ENCODE peak calls at places on chromosomes 5 and 9, in ten cellular contexts. S, R, Q, X, J, T, D, M, A and U are unnamed samples. For H3K4me1, the result is how much of the 10 kb centered on the place peaks cover.

GRCh38 chr9:83355024-83355444 is 183.2 kb downstream of the FRMD3 start:
- DNase-seq in S (peak), M (no peak), Q (no peak), J (no peak), D (no peak), R (no peak), X (no peak), A (peak), T (no peak), U (peak)

GRCh38 chr5:59832577-59833301 is 60.8 kb downstream of the PDE4D start:
- DNase-seq in Q (no peak), T (no peak), R (no peak), D (no peak), S (no peak), X (no peak), J (no peak), A (no peak), M (no peak), U (no peak)

GRCh38 chr9:80899208-80899607 is 790.1 kb downstream of the TLE1 start:
- DNase-seq in T (no peak), J (no peak), D (no peak), S (no peak), A (peak), X (peak), Q (no peak), R (no peak), M (no peak), U (no peak)

GRCh38 chr9:86488794-86489193 is 134.6 kb upstream of the TUT7 start:
- DNase-seq in X (no peak), T (no peak), D (peak), Q (no peak), A (no peak), R (no peak), M (no peak), S (no peak), J (peak), U (peak)

GRCh38 chr9:137610944-137611343 is 5.5 kb downstream of the ARRDC1 start:
- DNase-seq in T (no peak), X (no peak), M (no peak), A (no peak), S (no peak), Q (no peak), J (no peak), D (no peak), R (no peak), U (no peak)

GRCh38 chr9:98369066-98369425 is 113.6 kb upstream of the TBC1D2 start:
- DNase-seq in D (no peak), Q (no peak), X (no peak), J (no peak), T (no peak), R (no peak), M (no peak), S (no peak), A (no peak), U (no peak)

GRCh38 chr9:123378028-123378427 is 22.0 kb downstream of the CRB2 start:
- DNase-seq in X (no peak), S (no peak), D (no peak), R (no peak), A (no peak), J (no peak), Q (no peak), T (no peak), M (no peak), U (no peak)

GRCh38 chr5:38831909-38832308 is 13.9 kb upstream of the OSMR start:
- DNase-seq in S (peak), X (peak), A (peak), R (peak), M (no peak), J (peak), T (no peak), Q (no peak), D (peak), U (peak)

GRCh38 chr9:106534800-106535199 is 328.2 kb upstream of the ZNF462 start:
- DNase-seq in A (no peak), D (no peak), R (no peak), Q (no peak), S (no peak), X (no peak), T (no peak), J (no peak), M (no peak), U (no peak)

GRCh38 chr9:131405429-131405828 is 11.5 kb downstream of the PRRC2B start:
- DNase-seq in S (peak), T (no peak), R (no peak), Q (no peak), J (peak), A (peak), D (no peak), X (no peak), M (peak), U (peak)

GRCh38 chr5:59257488-59258400 is 635.8 kb downstream of the PDE4D start:
- DNase-seq in R (no peak), A (no peak), T (no peak), M (no peak), J (no peak), D (peak), S (no peak), Q (no peak), X (no peak), U (no peak)

GRCh38 chr5:142521706-142522105 is 164.2 kb downstream of the FGF1 start:
- DNase-seq in T (no peak), R (no peak), D (peak), J (no peak), M (no peak), Q (no peak), A (no peak), S (no peak), X (no peak), U (no peak)

GRCh38 chr9:20012232-20012631 is 223.4 kb upstream of the SLC24A2 start:
- DNase-seq in S (no peak), J (no peak), R (no peak), X (no peak), M (no peak), T (no peak), D (no peak), Q (no peak), A (no peak), U (no peak)

GRCh38 chr5:158722940-158723339 is 376.8 kb downstream of the EBF1 start:
- DNase-seq in S (no peak), M (peak), R (no peak), Q (no peak), T (no peak), J (peak), A (no peak), X (no peak), D (no peak), U (peak)

GRCh38 chr9:93671030-93671358 is 94.6 kb downstream of the PHF2 start:
- DNase-seq in D (no peak), J (no peak), X (no peak), T (no peak), M (no peak), S (no peak), Q (no peak), R (no peak), A (no peak), U (no peak)

GRCh38 chr9:37937403-37937802 is 33.5 kb upstream of the SLC25A51 start:
- DNase-seq in X (no peak), D (no peak), R (no peak), S (no peak), A (no peak), T (no peak), Q (no peak), M (no peak), J (no peak), U (no peak)

GRCh38 chr5:83145241-83145640 is 67.9 kb downstream of the XRCC4 start:
- DNase-seq in D (no peak), T (no peak), S (peak), A (peak), M (no peak), X (peak), J (no peak), R (no peak), Q (no peak), U (no peak)

GRCh38 chr5:135222171-135222681 is 176.8 kb downstream of the MACROH2A1 start:
- DNase-seq in D (no peak), S (no peak), J (no peak), T (peak), R (no peak), A (no peak), M (no peak), X (no peak), Q (no peak), U (no peak)

GRCh38 chr9:126228111-126228778 is 98.4 kb upstream of the MVB12B start:
- DNase-seq in T (no peak), J (no peak), M (no peak), Q (no peak), A (no peak), D (no peak), S (no peak), R (no peak), X (no peak), U (no peak)
- H2AFZ ChIP-seq in T (no peak), J (no peak), M (no peak), Q (no peak), A (no peak), D (no peak), S (no peak), R (no peak), X (no peak), U (peak)

DNA sequence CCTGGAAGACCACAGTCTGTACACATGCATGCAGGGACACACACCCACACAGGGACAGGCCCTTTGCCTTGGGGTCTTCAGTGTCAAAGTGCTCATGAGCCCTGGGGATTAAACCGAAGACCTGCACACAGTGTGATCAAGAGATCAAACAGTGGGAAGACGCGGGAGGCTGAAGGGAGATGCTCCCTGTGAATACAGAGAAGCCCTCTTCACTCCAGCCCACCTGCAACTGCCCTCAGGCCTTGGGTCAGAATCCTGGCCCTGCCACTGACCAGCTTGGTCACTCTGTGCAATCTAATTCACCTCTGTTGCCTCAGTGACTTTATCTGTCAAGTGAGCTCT is 2.9 kb downstream of the RALGDS start:
- DNase-seq in R (no peak), J (no peak), X (no peak), T (no peak), D (no peak), Q (no peak), M (no peak), A (no peak), S (no peak), U (no peak)
- H3K4me1 ChIP-seq in R (under half), J (under half), X (under half), T (under half), D (half or more), Q (under half), M (under half), A (under half), S (under half), U (under half)

DNA sequence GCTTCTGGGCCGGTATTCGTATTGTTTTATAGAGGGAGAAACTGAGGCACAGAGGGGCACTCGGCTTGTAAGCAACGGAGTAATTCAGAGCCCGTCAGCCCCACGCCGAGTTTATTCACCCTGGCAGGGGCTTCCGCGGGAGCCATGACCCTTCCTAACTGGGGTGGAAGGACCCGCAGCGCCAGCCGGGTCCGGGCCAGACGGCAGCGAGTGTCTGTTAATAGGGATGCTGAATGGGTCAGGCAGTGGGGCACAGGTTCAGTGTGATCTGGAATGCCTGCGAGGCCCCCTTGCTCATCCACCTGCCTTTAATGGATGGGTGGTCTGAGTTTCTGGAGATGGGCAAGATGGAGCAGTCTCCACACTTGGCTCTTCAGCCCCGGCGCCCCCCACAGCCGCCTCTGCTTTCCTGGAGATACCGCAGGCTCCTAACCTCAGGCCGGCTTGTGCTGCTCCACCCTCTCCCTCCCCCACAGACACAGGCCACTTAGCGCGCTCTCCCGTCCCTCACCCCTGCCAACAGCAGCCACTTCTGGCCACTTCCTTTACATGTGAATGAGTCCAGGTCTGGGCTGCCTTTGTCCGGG is 147.0 kb downstream of the ERCC6L2 start:
- DNase-seq in D (no peak), A (no peak), T (no peak), J (peak), R (no peak), S (no peak), Q (no peak), M (peak), X (no peak), U (peak)
- TF ChIP-seq EZH2 in D (no peak), A (peak), T (no peak), J (peak), R (no peak), S (no peak), Q (no peak), M (peak), X (no peak), U (no peak)

GRCh38 chr9:23554691-23555090 is 271.3 kb downstream of the ELAVL2 start:
- DNase-seq in S (no peak), M (no peak), T (no peak), R (no peak), X (no peak), J (no peak), Q (no peak), A (no peak), D (no peak), U (no peak)

GRCh38 chr9:23552876-23553275 is 273.2 kb downstream of the ELAVL2 start:
- DNase-seq in S (no peak), Q (no peak), J (no peak), T (no peak), A (no peak), X (no peak), M (no peak), D (no peak), R (no peak), U (no peak)

GRCh38 chr9:23551171-23551795 is 274.8 kb downstream of the ELAVL2 start:
- DNase-seq in X (no peak), S (no peak), A (no peak), Q (no peak), R (no peak), M (no peak), T (no peak), J (no peak), D (no peak), U (peak)

GRCh38 chr9:23555849-23556248 is 270.2 kb downstream of the ELAVL2 start:
- DNase-seq in Q (no peak), S (no peak), D (no peak), T (no peak), J (peak), X (no peak), A (peak), M (peak), R (no peak), U (peak)

GRCh38 chr9:23551929-23552707 is 273.9 kb downstream of the ELAVL2 start:
- DNase-seq in T (no peak), S (no peak), A (no peak), M (no peak), R (no peak), J (no peak), Q (no peak), X (no peak), D (no peak), U (no peak)
- H2AFZ ChIP-seq in T (no peak), S (no peak), A (no peak), M (no peak), R (no peak), J (no peak), Q (no peak), X (no peak), D (no peak), U (no peak)

DNA sequence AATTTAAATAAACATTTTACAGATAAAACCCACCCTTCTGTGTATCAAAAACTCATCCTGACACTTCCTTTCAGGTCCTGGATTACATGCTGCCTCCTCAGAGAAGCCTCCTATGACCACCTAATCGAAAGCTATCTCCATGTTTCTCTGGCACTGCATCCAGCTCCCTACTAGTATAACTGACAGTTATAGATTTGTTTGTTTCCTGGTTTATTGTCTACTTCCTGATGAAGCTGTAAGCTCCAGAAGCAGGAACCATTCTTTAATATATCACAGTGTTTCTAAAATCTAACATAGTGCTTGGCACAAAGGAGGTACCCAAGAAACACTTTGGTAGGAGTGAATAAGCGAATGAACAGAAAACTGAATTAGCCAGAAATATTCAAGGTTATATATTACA is 270.4 kb downstream of the EFNA5 start:
- DNase-seq in M (no peak), J (no peak), S (no peak), D (no peak), T (no peak), A (no peak), X (no peak), R (no peak), Q (no peak), U (no peak)
- H3K4me1 ChIP-seq in M (under half), J (half or more), S (under half), D (under half), T (under half), A (under half), X (under half), R (under half), Q (under half), U (half or more)